ENCODE peak calls at places on chromosomes 4 and X, in five cellular contexts. O is SK-N-SH, N is aorta, J is HFF-Myc, L is IMR-90. W is an unnamed sample.
A peak's percentile ranks its signal among the peaks of the same experiment; 100 is the strongest.

GRCh38 chr4:985123-985830 is 1.6 kb upstream of the IDUA start:
- DNase-seq in O (no peak), N (no peak), J (no peak), L (no peak), W (no peak)

GRCh38 chr4:122861544-122861943 is 34.9 kb downstream of the FGF2 start:
- DNase-seq in O (no peak), N (no peak), J (no peak), L (no peak), W (no peak)

GRCh38 chrX:69386681-69387080 is 117.4 kb upstream of the NALF2 start:
- DNase-seq in O (no peak), N (no peak), J (no peak), L (no peak), W (no peak)

GRCh38 chr4:1416051-1416947 is 10.1 kb upstream of the NKX1-1 start:
- DNase-seq in O (peak; percentile 41), N (peak; percentile 74), J (no peak), L (no peak), W (no peak)

GRCh38 chr4:150570862-150571261 is 11.1 kb upstream of the MAB21L2 start:
- DNase-seq in O (no peak), N (no peak), J (no peak), L (no peak), W (no peak)

GRCh38 chr4:17599826-17600225 is 14.6 kb upstream of the MED28 start:
- DNase-seq in O (no peak), N (no peak), J (no peak), L (no peak), W (no peak)

GRCh38 chrX:101260435-101260834 is 30.7 kb downstream of the TAF7L start:
- DNase-seq in O (no peak), N (no peak), J (no peak), L (no peak), W (no peak)

GRCh38 chrX:11309220-11309619 is 16.0 kb downstream of the AMELX start:
- DNase-seq in O (no peak), N (no peak), J (no peak), L (no peak), W (no peak)

GRCh38 chr4:127846061-127846460 is 34.6 kb upstream of the PLK4 start:
- DNase-seq in O (no peak), N (no peak), J (no peak), L (no peak), W (no peak)

GRCh38 chr4:38279650-38280322 is 319.6 kb downstream of the PTTG2 start:
- DNase-seq in O (no peak), N (no peak), J (no peak), L (no peak), W (no peak)

GRCh38 chrX:3262906-3263305 is 83.5 kb downstream of the MXRA5 start:
- DNase-seq in O (no peak), N (no peak), J (peak; percentile 78), L (peak; percentile 90), W (no peak)

GRCh38 chr4:152678841-152679240 is 956 bp downstream of the TMEM154 start:
- DNase-seq in O (no peak), N (no peak), J (no peak), L (no peak), W (no peak)

GRCh38 chrX:85980286-85980685 is 67.1 kb downstream of the CHM start:
- DNase-seq in O (no peak), N (no peak), J (no peak), L (no peak), W (no peak)

GRCh38 chr4:35709080-35709479 is 535.2 kb downstream of the ARAP2 start:
- DNase-seq in O (no peak), N (no peak), J (no peak), L (no peak), W (no peak)

GRCh38 chr4:35711127-35711526 is 533.2 kb downstream of the ARAP2 start:
- DNase-seq in O (no peak), N (no peak), J (no peak), L (no peak), W (no peak)

GRCh38 chr4:35710343-35710742 is 534.0 kb downstream of the ARAP2 start:
- DNase-seq in O (no peak), N (no peak), J (no peak), L (no peak), W (no peak)
- H3K4me3 ChIP-seq in O (no peak overlapping the region), N (no peak overlapping the region), J (no peak overlapping the region), L (no peak overlapping the region), W (no peak overlapping the region)

GRCh38 chr4:7366180-7366957 is 68.4 kb downstream of the PSAPL1 start:
- DNase-seq in O (peak; percentile 53), N (peak; percentile 51), J (no peak), L (no peak), W (no peak)
- H3K4me3 ChIP-seq in O (no peak overlapping the region), N (no peak overlapping the region), J (no peak overlapping the region), L (no peak overlapping the region), W (no peak overlapping the region)

DNA sequence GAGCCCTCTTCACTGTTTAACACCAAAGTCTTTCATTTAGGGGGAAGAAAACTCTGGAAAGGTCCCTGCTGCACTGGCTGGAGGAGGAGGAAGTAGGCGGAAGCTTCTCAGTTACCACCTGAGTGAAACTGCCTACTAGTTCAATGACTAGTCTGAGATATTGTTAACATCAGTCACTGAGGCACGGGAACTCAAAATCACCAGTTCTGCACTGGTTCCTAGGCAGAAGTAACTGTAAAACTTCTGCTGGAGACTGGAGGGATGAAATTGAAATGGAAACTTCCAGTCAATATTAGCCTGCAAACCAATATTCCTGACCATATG is 178.3 kb downstream of the SNCA start:
- DNase-seq in O (no peak), N (no peak), J (no peak), L (no peak), W (peak; percentile 8)
- H3K4me3 ChIP-seq in O (no peak overlapping the region), N (no peak overlapping the region), J (no peak overlapping the region), L (no peak overlapping the region), W (no peak overlapping the region)

GRCh38 chr4:160212078-160212477 is 1109.2 kb downstream of the RAPGEF2 start:
- DNase-seq in O (no peak), N (no peak), J (no peak), L (no peak), W (no peak)

GRCh38 chr4:160217352-160217751 is 1114.5 kb downstream of the RAPGEF2 start:
- DNase-seq in O (no peak), N (no peak), J (no peak), L (no peak), W (no peak)

DNA sequence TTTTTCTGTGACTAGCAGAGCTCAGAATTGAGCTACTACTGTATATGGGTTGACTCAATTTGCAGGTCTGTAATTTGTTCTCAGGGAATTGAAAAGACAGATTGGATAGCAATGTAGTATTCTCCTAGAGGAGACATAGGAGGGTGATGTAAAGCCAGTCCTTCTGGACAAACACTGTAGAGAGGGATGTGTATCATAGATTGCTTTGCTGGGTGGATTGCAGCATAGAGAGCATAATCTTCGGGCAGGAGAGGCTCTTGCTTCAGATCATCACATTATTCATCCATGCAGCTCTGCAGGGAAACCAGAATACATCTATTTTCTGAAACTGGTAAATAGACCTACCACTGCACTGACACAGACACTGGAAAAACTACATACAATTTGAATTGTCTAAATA is 1110.5 kb downstream of the RAPGEF2 start:
- DNase-seq in O (no peak), N (no peak), J (no peak), L (no peak), W (no peak)
- H3K4me3 ChIP-seq in O (no peak overlapping the region), N (no peak overlapping the region), J (no peak overlapping the region), L (no peak overlapping the region), W (no peak overlapping the region)

GRCh38 chr4:4843651-4844291 is 15.7 kb upstream of the MSX1 start:
- DNase-seq in O (no peak), N (no peak), J (no peak), L (no peak), W (no peak)
- H3K4me3 ChIP-seq in O (no peak overlapping the region), N (no peak overlapping the region), J (no peak overlapping the region), L (no peak overlapping the region), W (no peak overlapping the region)

GRCh38 chr4:54657556-54658313 is at the start of gene KIT:
- DNase-seq in O (peak; percentile 89), N (peak; percentile 83), J (no peak), L (peak; percentile 32), W (no peak)
- H3K4me3 ChIP-seq in O (peak within 1 kb of the TSS; percentile 53), N (peak within 1 kb of the TSS; percentile 56), J (peak within 1 kb of the TSS; percentile 46), L (peak within 1 kb of the TSS; percentile 74), W (peak within 1 kb of the TSS; percentile 30)

W was measured in GM12864.